ENCODE peak calls at places on chromosomes 5 and 9, in four cellular contexts. X is WTC11, T is GM12878, N is K562. F is an unnamed sample.

GRCh38 chr5:170092702-170093101 is 13.0 kb upstream of the FOXI1 start:
- DNase-seq in X (no peak), T (no peak), N (peak; percentile 2), F (no peak)

GRCh38 chr5:88829053-88829452 is 53.9 kb downstream of the MEF2C start:
- DNase-seq in X (no peak), T (no peak), N (peak; percentile 49), F (no peak)

GRCh38 chr9:113566011-113566711 is 102.6 kb downstream of the RGS3 start:
- DNase-seq in X (no peak), T (no peak), N (no peak), F (no peak)

GRCh38 chr5:102958481-102959011 is 161.4 kb downstream of the GIN1 start:
- DNase-seq in X (no peak), T (no peak), N (no peak), F (no peak)

GRCh38 chr9:91817493-91818225 is 132.4 kb downstream of the ROR2 start:
- DNase-seq in X (no peak), T (no peak), N (no peak), F (no peak)

GRCh38 chr5:93054424-93055165 is 526.4 kb downstream of the NR2F1-AS1 start:
- DNase-seq in X (no peak), T (no peak), N (no peak), F (no peak)

GRCh38 chr5:124997186-124997893 is 250.9 kb upstream of the ZNF608 start:
- DNase-seq in X (no peak), T (no peak), N (no peak), F (no peak)

GRCh38 chr9:101727621-101728524 is 10.6 kb downstream of the GRIN3A start:
- DNase-seq in X (peak; percentile 36), T (no peak), N (peak; percentile 27), F (peak; percentile 24)

GRCh38 chr5:103305829-103306228 is 47.3 kb downstream of the MACIR start:
- DNase-seq in X (no peak), T (no peak), N (no peak), F (no peak)

GRCh38 chr9:109918359-109919163 is 138.6 kb downstream of the PALM2AKAP2 start:
- DNase-seq in X (no peak), T (peak; percentile 80), N (no peak), F (no peak)

GRCh38 chr9:98997580-98997979 is 53.9 kb downstream of the COL15A1 start:
- DNase-seq in X (no peak), T (no peak), N (no peak), F (no peak)

GRCh38 chr9:130810609-130811136 is 24.4 kb upstream of the ABL1 start:
- DNase-seq in X (no peak), T (no peak), N (no peak), F (no peak)

GRCh38 chr5:178117911-178118310 is 4.6 kb downstream of the N4BP3 start:
- DNase-seq in X (no peak), T (no peak), N (no peak), F (no peak)

GRCh38 chr9:131826966-131827525 is 87.2 kb upstream of the RAPGEF1 start:
- DNase-seq in X (no peak), T (no peak), N (no peak), F (no peak)

GRCh38 chr5:141716009-141716408 is 34.0 kb upstream of the ARAP3 start:
- DNase-seq in X (no peak), T (no peak), N (no peak), F (no peak)

GRCh38 chr5:106875591-106876297 is 795.0 kb downstream of the EFNA5 start:
- DNase-seq in X (peak; percentile 68), T (no peak), N (peak; percentile 60), F (peak; percentile 62)

GRCh38 chr5:149641000-149641576 is 59.8 kb downstream of the ARHGEF37 start:
- DNase-seq in X (no peak), T (no peak), N (peak; percentile 49), F (peak; percentile 85)

GRCh38 chr5:52783226-52783959 is 4.3 kb upstream of the ITGA1 start:
- DNase-seq in X (no peak), T (no peak), N (no peak), F (no peak)

GRCh38 chr5:158640581-158640980 is 459.1 kb downstream of the EBF1 start:
- DNase-seq in X (no peak), T (no peak), N (no peak), F (no peak)

GRCh38 chr5:124912653-124913328 is 166.4 kb upstream of the ZNF608 start:
- DNase-seq in X (no peak), T (no peak), N (no peak), F (no peak)

GRCh38 chr9:84141762-84142370 is 161.3 kb downstream of the RMI1 start:
- DNase-seq in X (no peak), T (no peak), N (no peak), F (no peak)

GRCh38 chr5:120901199-120901598 is 437.1 kb downstream of the PRR16 start:
- DNase-seq in X (no peak), T (no peak), N (no peak), F (no peak)

GRCh38 chr5:147472669-147473131 is 37.2 kb downstream of the DPYSL3 start:
- DNase-seq in X (no peak), T (no peak), N (no peak), F (no peak)

GRCh38 chr5:133075572-133076536 is 24.0 kb downstream of the HSPA4 start:
- DNase-seq in X (no peak), T (no peak), N (no peak), F (peak; percentile 28)

GRCh38 chr5:133071983-133072531 is 20.2 kb downstream of the HSPA4 start:
- DNase-seq in X (no peak), T (no peak), N (peak; percentile 21), F (no peak)
- TF ChIP-seq CREM in X (no peak), T (no peak), N (no peak), F (no peak)

GRCh38 chr5:173515526-173515925 is 100.9 kb downstream of the BOD1 start:
- DNase-seq in X (no peak), T (no peak), N (no peak), F (no peak)
- TF ChIP-seq CREM in X (no peak), T (no peak), N (no peak), F (no peak)

DNA sequence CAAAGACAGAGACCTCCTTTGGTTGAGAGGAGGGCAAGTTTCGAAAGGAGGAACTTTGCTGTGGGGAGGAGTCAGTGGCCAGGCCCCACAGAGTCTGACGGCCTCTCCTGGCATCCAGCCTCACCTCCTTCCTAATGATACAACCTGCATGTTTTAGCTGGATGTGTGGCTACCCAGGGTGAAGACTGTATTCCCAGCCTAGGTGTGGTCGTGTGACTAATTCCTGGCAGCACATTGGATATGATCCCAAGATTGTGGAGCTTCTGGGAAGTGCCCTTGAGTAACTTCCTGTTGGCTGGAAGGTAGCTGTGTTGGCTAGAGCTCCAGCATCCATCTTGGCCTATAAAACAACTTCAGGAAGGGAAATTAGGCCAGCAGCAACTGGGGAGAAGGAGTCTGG is 19.0 kb upstream of the LPCAT1 start:
- DNase-seq in X (no peak), T (no peak), N (no peak), F (no peak)
- TF ChIP-seq CREM in X (no peak), T (no peak), N (no peak), F (no peak)

GRCh38 chr5:39211773-39212172 is 7.6 kb downstream of the FYB1 start:
- DNase-seq in X (no peak), T (no peak), N (no peak), F (no peak)
- TF ChIP-seq CREM in X (no peak), T (no peak), N (no peak), F (no peak)

DNA sequence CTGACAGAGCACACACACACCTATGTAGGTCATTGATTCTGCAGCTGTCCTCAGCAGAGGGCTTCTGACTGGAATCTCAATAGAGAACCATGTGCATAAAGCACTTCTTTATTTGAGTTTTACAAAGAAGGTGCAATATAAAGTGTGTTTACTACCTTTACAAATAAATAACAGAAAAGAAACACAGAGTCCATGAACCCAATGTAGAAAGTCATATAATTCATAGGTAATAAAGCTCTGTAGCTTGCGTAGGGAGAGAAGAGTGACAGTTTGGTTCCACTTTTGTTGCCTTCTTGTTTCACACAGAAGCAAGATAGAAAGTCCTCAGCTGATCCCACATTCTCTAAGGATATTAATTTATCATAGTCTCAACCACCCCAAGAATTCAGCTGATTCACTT is 149.5 kb downstream of the GABRG2 start:
- DNase-seq in X (no peak), T (no peak), N (no peak), F (no peak)
- TF ChIP-seq CREM in X (no peak), T (no peak), N (no peak), F (no peak)

GRCh38 chr5:7876867-7877266 is 7.9 kb downstream of the MTRR start:
- DNase-seq in X (no peak), T (no peak), N (no peak), F (no peak)

GRCh38 chr5:7875151-7875550 is 6.2 kb downstream of the MTRR start:
- DNase-seq in X (no peak), T (no peak), N (no peak), F (no peak)

GRCh38 chr5:7874639-7875038 is 5.7 kb downstream of the MTRR start:
- DNase-seq in X (no peak), T (no peak), N (no peak), F (no peak)

GRCh38 chr5:7878381-7878873 is 9.5 kb downstream of the MTRR start:
- DNase-seq in X (no peak), T (peak; percentile 66), N (no peak), F (peak; percentile 41)

GRCh38 chr5:7877851-7878250 is 8.9 kb downstream of the MTRR start:
- DNase-seq in X (no peak), T (no peak), N (peak; percentile 23), F (peak; percentile 5)
- TF ChIP-seq CREM in X (no peak), T (no peak), N (no peak), F (no peak)

F was measured in HepG2.